ENCODE peak calls at places on chromosomes 1 and 21, in nine cellular contexts. One of them, this sample, is unnamed.

GRCh38 chr1:179425186-179425585 is 59.4 kb downstream of the AXDND1 start:
- DNase-seq in stomach: no peak
- DNase-seq in endothelial cell of umbilical vein: no peak
- DNase-seq in spleen: no peak
- DNase-seq in heart left ventricle: no peak
- DNase-seq in A549: no peak
- DNase-seq in ovary: no peak
- DNase-seq in right lobe of liver: no peak
- DNase-seq in sigmoid colon: no peak
- DNase-seq in this sample: no peak

GRCh38 chr1:30860320-30860652 is 48.3 kb downstream of the SDC3 start:
- DNase-seq in stomach: no peak
- DNase-seq in endothelial cell of umbilical vein: no peak
- DNase-seq in spleen: no peak
- DNase-seq in heart left ventricle: no peak
- DNase-seq in A549: no peak
- DNase-seq in ovary: no peak
- DNase-seq in right lobe of liver: no peak
- DNase-seq in sigmoid colon: no peak
- DNase-seq in this sample: no peak

GRCh38 chr21:14646893-14647292 is 100.8 kb upstream of the SAMSN1 start:
- DNase-seq in stomach: no peak
- DNase-seq in endothelial cell of umbilical vein: no peak
- DNase-seq in spleen: no peak
- DNase-seq in heart left ventricle: no peak
- DNase-seq in A549: no peak
- DNase-seq in ovary: no peak
- DNase-seq in right lobe of liver: no peak
- DNase-seq in sigmoid colon: no peak
- DNase-seq in this sample: no peak

GRCh38 chr1:2046953-2047748 is 3.1 kb upstream of the PRKCZ start:
- DNase-seq in stomach: no peak
- DNase-seq in endothelial cell of umbilical vein: no peak
- DNase-seq in spleen: no peak
- DNase-seq in heart left ventricle: no peak
- DNase-seq in A549: no peak
- DNase-seq in ovary: no peak
- DNase-seq in right lobe of liver: peak; percentile 94
- DNase-seq in sigmoid colon: no peak
- DNase-seq in this sample: no peak

GRCh38 chr21:33587792-33588484 is 546 bp downstream of the DONSON start:
- DNase-seq in stomach: peak; percentile 34
- DNase-seq in endothelial cell of umbilical vein: peak; percentile 51
- DNase-seq in spleen: no peak
- DNase-seq in heart left ventricle: peak; percentile 40
- DNase-seq in A549: peak; percentile 11
- DNase-seq in ovary: peak; percentile 59
- DNase-seq in right lobe of liver: peak; percentile 60
- DNase-seq in sigmoid colon: peak; percentile 74
- DNase-seq in this sample: peak; percentile 39

GRCh38 chr1:154993572-154994268 is at the start of gene LENEP:
- DNase-seq in stomach: no peak
- DNase-seq in endothelial cell of umbilical vein: no peak
- DNase-seq in spleen: peak; percentile 40
- DNase-seq in heart left ventricle: peak; percentile 28
- DNase-seq in A549: no peak
- DNase-seq in ovary: no peak
- DNase-seq in right lobe of liver: no peak
- DNase-seq in sigmoid colon: no peak
- DNase-seq in this sample: no peak

GRCh38 chr1:27652505-27652904 is 17.5 kb upstream of the FGR start:
- DNase-seq in stomach: no peak
- DNase-seq in endothelial cell of umbilical vein: no peak
- DNase-seq in spleen: no peak
- DNase-seq in heart left ventricle: no peak
- DNase-seq in A549: no peak
- DNase-seq in ovary: no peak
- DNase-seq in right lobe of liver: no peak
- DNase-seq in sigmoid colon: no peak
- DNase-seq in this sample: no peak

GRCh38 chr1:93905734-93906133 is 3.5 kb downstream of the GCLM start:
- DNase-seq in stomach: no peak
- DNase-seq in endothelial cell of umbilical vein: peak; percentile 63
- DNase-seq in spleen: no peak
- DNase-seq in heart left ventricle: no peak
- DNase-seq in A549: no peak
- DNase-seq in ovary: no peak
- DNase-seq in right lobe of liver: no peak
- DNase-seq in sigmoid colon: no peak
- DNase-seq in this sample: no peak

GRCh38 chr1:170530972-170531757 is 801 bp upstream of the GORAB start:
- DNase-seq in stomach: no peak
- DNase-seq in endothelial cell of umbilical vein: peak; percentile 9
- DNase-seq in spleen: peak; percentile 73
- DNase-seq in heart left ventricle: peak; percentile 25
- DNase-seq in A549: no peak
- DNase-seq in ovary: peak; percentile 51
- DNase-seq in right lobe of liver: no peak
- DNase-seq in sigmoid colon: no peak
- DNase-seq in this sample: peak; percentile 5

GRCh38 chr1:165954940-165955339 is 127.5 kb downstream of the UCK2 start:
- DNase-seq in stomach: no peak
- DNase-seq in endothelial cell of umbilical vein: no peak
- DNase-seq in spleen: no peak
- DNase-seq in heart left ventricle: peak; percentile 49
- DNase-seq in A549: no peak
- DNase-seq in ovary: no peak
- DNase-seq in right lobe of liver: no peak
- DNase-seq in sigmoid colon: no peak
- DNase-seq in this sample: no peak

DNA sequence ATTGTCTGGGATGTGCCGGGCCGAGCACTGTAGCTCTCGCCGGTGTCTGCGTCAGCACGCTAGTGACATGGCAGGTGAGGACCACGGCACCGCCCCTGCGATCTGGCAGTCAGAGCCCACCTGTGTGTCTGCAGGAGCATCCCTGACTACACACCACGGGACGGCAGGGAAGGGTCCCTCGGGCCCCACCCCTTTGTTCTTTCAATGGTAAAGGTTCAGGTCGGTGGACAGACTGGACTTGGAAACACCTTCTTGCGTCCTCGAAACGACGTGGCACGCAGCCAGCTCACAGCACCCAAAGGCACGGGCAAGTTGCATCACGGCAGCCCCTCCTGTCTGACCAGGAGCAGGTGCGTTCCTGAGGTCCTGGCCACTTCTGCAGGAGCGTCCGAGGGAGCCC is 3.7 kb upstream of the SAMD11 start:
- DNase-seq in stomach: no peak
- DNase-seq in endothelial cell of umbilical vein: no peak
- DNase-seq in spleen: no peak
- DNase-seq in heart left ventricle: no peak
- DNase-seq in A549: no peak
- DNase-seq in ovary: no peak
- DNase-seq in right lobe of liver: no peak
- DNase-seq in sigmoid colon: no peak
- DNase-seq in this sample: peak; percentile 49
- TF ChIP-seq POLR2A in stomach: no peak
- TF ChIP-seq POLR2A in endothelial cell of umbilical vein: no peak
- TF ChIP-seq POLR2A in spleen: no peak
- TF ChIP-seq POLR2A in heart left ventricle: no peak
- TF ChIP-seq POLR2A in A549: peak; percentile 35
- TF ChIP-seq POLR2A in ovary: no peak
- TF ChIP-seq POLR2A in right lobe of liver: no peak
- TF ChIP-seq POLR2A in sigmoid colon: no peak
- TF ChIP-seq POLR2A in this sample: no peak

GRCh38 chr1:56563568-56563967 is 15.8 kb downstream of the PLPP3 start:
- DNase-seq in stomach: no peak
- DNase-seq in endothelial cell of umbilical vein: no peak
- DNase-seq in spleen: no peak
- DNase-seq in heart left ventricle: no peak
- DNase-seq in A549: no peak
- DNase-seq in ovary: no peak
- DNase-seq in right lobe of liver: no peak
- DNase-seq in sigmoid colon: no peak
- DNase-seq in this sample: no peak

GRCh38 chr1:56566040-56566774 is 13.2 kb downstream of the PLPP3 start:
- DNase-seq in stomach: no peak
- DNase-seq in endothelial cell of umbilical vein: no peak
- DNase-seq in spleen: no peak
- DNase-seq in heart left ventricle: no peak
- DNase-seq in A549: no peak
- DNase-seq in ovary: no peak
- DNase-seq in right lobe of liver: no peak
- DNase-seq in sigmoid colon: no peak
- DNase-seq in this sample: no peak

GRCh38 chr1:56566994-56567393 is 12.4 kb downstream of the PLPP3 start:
- DNase-seq in stomach: no peak
- DNase-seq in endothelial cell of umbilical vein: no peak
- DNase-seq in spleen: no peak
- DNase-seq in heart left ventricle: no peak
- DNase-seq in A549: no peak
- DNase-seq in ovary: no peak
- DNase-seq in right lobe of liver: no peak
- DNase-seq in sigmoid colon: no peak
- DNase-seq in this sample: no peak

GRCh38 chr1:56563045-56563444 is 16.3 kb downstream of the PLPP3 start:
- DNase-seq in stomach: no peak
- DNase-seq in endothelial cell of umbilical vein: no peak
- DNase-seq in spleen: no peak
- DNase-seq in heart left ventricle: no peak
- DNase-seq in A549: no peak
- DNase-seq in ovary: no peak
- DNase-seq in right lobe of liver: no peak
- DNase-seq in sigmoid colon: no peak
- DNase-seq in this sample: no peak

GRCh38 chr1:56564615-56565014 is 14.7 kb downstream of the PLPP3 start:
- DNase-seq in stomach: no peak
- DNase-seq in endothelial cell of umbilical vein: no peak
- DNase-seq in spleen: no peak
- DNase-seq in heart left ventricle: no peak
- DNase-seq in A549: no peak
- DNase-seq in ovary: no peak
- DNase-seq in right lobe of liver: no peak
- DNase-seq in sigmoid colon: no peak
- DNase-seq in this sample: no peak
- H3K4me1 ChIP-seq in stomach: peaks cover 75% of the 10 kb centered on the region
- H3K4me1 ChIP-seq in endothelial cell of umbilical vein: peaks cover 3% of the 10 kb centered on the region
- H3K4me1 ChIP-seq in spleen: peaks cover 12% of the 10 kb centered on the region
- H3K4me1 ChIP-seq in heart left ventricle: peaks cover 56% of the 10 kb centered on the region
- H3K4me1 ChIP-seq in A549: peaks cover 55% of the 10 kb centered on the region
- H3K4me1 ChIP-seq in ovary: peaks cover 22% of the 10 kb centered on the region
- H3K4me1 ChIP-seq in right lobe of liver: peaks cover 74% of the 10 kb centered on the region
- H3K4me1 ChIP-seq in sigmoid colon: peaks cover 27% of the 10 kb centered on the region
- H3K4me1 ChIP-seq in this sample: peaks cover 70% of the 10 kb centered on the region

GRCh38 chr1:164914208-164914607 is 355.2 kb downstream of the PBX1 start:
- DNase-seq in stomach: no peak
- DNase-seq in endothelial cell of umbilical vein: peak; percentile 14
- DNase-seq in spleen: no peak
- DNase-seq in heart left ventricle: no peak
- DNase-seq in A549: no peak
- DNase-seq in ovary: no peak
- DNase-seq in right lobe of liver: no peak
- DNase-seq in sigmoid colon: no peak
- DNase-seq in this sample: peak; percentile 38
- TF ChIP-seq CTCF in stomach: no peak
- TF ChIP-seq CTCF in endothelial cell of umbilical vein: no peak
- TF ChIP-seq CTCF in spleen: no peak
- TF ChIP-seq CTCF in heart left ventricle: peak; percentile 43
- TF ChIP-seq CTCF in A549: peak; percentile 25
- TF ChIP-seq CTCF in ovary: peak; percentile 32
- TF ChIP-seq CTCF in right lobe of liver: peak; percentile 23
- TF ChIP-seq CTCF in sigmoid colon: peak; percentile 22
- TF ChIP-seq CTCF in this sample: peak; percentile 82

GRCh38 chr1:23776198-23776597 is 2.0 kb upstream of the PITHD1 start:
- DNase-seq in stomach: no peak
- DNase-seq in endothelial cell of umbilical vein: no peak
- DNase-seq in spleen: no peak
- DNase-seq in heart left ventricle: no peak
- DNase-seq in A549: no peak
- DNase-seq in ovary: no peak
- DNase-seq in right lobe of liver: no peak
- DNase-seq in sigmoid colon: no peak
- DNase-seq in this sample: no peak

GRCh38 chr1:23772854-23773242 is 5.4 kb upstream of the PITHD1 start:
- DNase-seq in stomach: no peak
- DNase-seq in endothelial cell of umbilical vein: no peak
- DNase-seq in spleen: no peak
- DNase-seq in heart left ventricle: no peak
- DNase-seq in A549: no peak
- DNase-seq in ovary: no peak
- DNase-seq in right lobe of liver: no peak
- DNase-seq in sigmoid colon: no peak
- DNase-seq in this sample: no peak

GRCh38 chr1:23779826-23780371 is 1.7 kb downstream of the PITHD1 start:
- DNase-seq in stomach: no peak
- DNase-seq in endothelial cell of umbilical vein: peak; percentile 24
- DNase-seq in spleen: no peak
- DNase-seq in heart left ventricle: no peak
- DNase-seq in A549: no peak
- DNase-seq in ovary: no peak
- DNase-seq in right lobe of liver: no peak
- DNase-seq in sigmoid colon: no peak
- DNase-seq in this sample: no peak

GRCh38 chr1:23774174-23774880 is 3.9 kb upstream of the PITHD1 start:
- DNase-seq in stomach: no peak
- DNase-seq in endothelial cell of umbilical vein: no peak
- DNase-seq in spleen: no peak
- DNase-seq in heart left ventricle: no peak
- DNase-seq in A549: no peak
- DNase-seq in ovary: no peak
- DNase-seq in right lobe of liver: no peak
- DNase-seq in sigmoid colon: no peak
- DNase-seq in this sample: no peak

DNA sequence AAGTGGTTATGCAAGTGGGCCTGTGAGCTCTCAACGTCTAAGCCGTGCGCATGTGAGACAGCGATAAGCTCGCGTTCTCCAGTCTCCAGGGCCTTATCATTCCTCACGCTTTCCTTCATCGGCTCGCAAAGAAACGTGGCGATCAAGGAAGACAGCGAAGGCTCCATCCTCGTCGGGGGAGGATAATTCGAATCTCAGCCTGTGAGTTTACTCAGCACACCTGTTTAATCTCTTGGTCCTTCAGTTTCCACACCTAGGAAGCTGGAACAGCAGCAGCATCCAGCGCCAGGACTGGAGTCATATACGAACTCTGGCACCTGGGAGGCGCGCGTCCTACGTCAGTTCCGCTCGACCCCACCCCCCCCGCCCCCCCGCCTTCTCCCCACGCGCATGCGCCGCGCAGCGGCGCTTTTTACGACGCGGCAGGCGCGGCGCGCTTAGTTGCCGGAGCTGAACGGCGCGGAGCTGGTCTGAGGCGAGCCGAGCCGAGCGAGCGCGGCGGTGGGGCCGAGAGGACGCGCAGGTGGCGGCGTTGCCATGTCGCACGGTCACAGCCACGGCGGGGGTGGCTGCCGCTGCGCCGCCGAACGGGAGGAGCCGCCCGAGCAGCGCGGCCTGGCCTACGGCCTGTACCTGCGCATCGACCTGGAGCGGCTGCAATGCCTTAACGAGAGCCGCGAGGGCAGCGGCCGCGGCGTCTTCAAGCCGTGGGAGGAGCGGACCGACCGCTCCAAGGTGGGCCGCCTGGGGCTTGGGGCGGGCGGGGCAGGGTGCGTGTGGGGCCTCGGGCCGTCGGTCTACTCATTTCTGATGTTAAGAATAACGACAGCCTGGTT is at the start of gene PITHD1:
- DNase-seq in stomach: peak; percentile 89
- DNase-seq in endothelial cell of umbilical vein: peak; percentile 86
- DNase-seq in spleen: peak; percentile 94
- DNase-seq in heart left ventricle: peak; percentile 90
- DNase-seq in A549: peak; percentile 87
- DNase-seq in ovary: peak; percentile 83
- DNase-seq in right lobe of liver: peak; percentile 91
- DNase-seq in sigmoid colon: peak; percentile 94
- DNase-seq in this sample: peak; percentile 93
- TF ChIP-seq POLR2A in stomach: peak; percentile 29
- TF ChIP-seq POLR2A in endothelial cell of umbilical vein: peak; percentile 80
- TF ChIP-seq POLR2A in spleen: peak; percentile 60
- TF ChIP-seq POLR2A in heart left ventricle: peak; percentile 89
- TF ChIP-seq POLR2A in A549: peak; percentile 92
- TF ChIP-seq POLR2A in ovary: peak; percentile 89
- TF ChIP-seq POLR2A in right lobe of liver: peak; percentile 82
- TF ChIP-seq POLR2A in sigmoid colon: peak; percentile 22
- TF ChIP-seq POLR2A in this sample: peak; percentile 76